ENCODE peak calls at places on chromosomes 16 and 17, in ten cellular contexts. B, Z, W, Q, T, A, R, M, D and V are unnamed samples.

GRCh38 chr17:59699786-59700185 is 7.4 kb downstream of the PTRH2 start:
- DNase-seq in B (no peak), Z (no peak), W (no peak), Q (no peak), T (no peak), A (no peak), R (no peak), M (no peak), D (no peak), V (no peak)

GRCh38 chr17:48174833-48175232 is 67.3 kb downstream of the SNX11 start:
- DNase-seq in B (no peak), Z (no peak), W (no peak), Q (no peak), T (no peak), A (no peak), R (no peak), M (no peak), D (no peak), V (no peak)

GRCh38 chr17:80428363-80428762 is 13.4 kb downstream of the ENDOV start:
- DNase-seq in B (no peak), Z (no peak), W (no peak), Q (no peak), T (no peak), A (no peak), R (no peak), M (no peak), D (peak), V (no peak)

GRCh38 chr16:73951541-73951940 is 345.1 kb upstream of the PSMD7 start:
- DNase-seq in B (no peak), Z (no peak), W (peak), Q (no peak), T (no peak), A (peak), R (peak), M (no peak), D (no peak), V (peak)

GRCh38 chr17:57338257-57338919 is 82.1 kb downstream of the MSI2 start:
- DNase-seq in B (no peak), Z (no peak), W (no peak), Q (no peak), T (no peak), A (no peak), R (no peak), M (no peak), D (no peak), V (no peak)

GRCh38 chr17:19334331-19334730 is 28.2 kb downstream of the B9D1 start:
- DNase-seq in B (no peak), Z (no peak), W (no peak), Q (no peak), T (no peak), A (no peak), R (no peak), M (no peak), D (no peak), V (no peak)

GRCh38 chr17:56313201-56313600 is 159.9 kb downstream of the ANKFN1 start:
- DNase-seq in B (no peak), Z (no peak), W (no peak), Q (no peak), T (no peak), A (no peak), R (no peak), M (no peak), D (no peak), V (no peak)

GRCh38 chr16:51825740-51826139 is 674.7 kb upstream of the SALL1 start:
- DNase-seq in B (peak), Z (no peak), W (no peak), Q (no peak), T (no peak), A (no peak), R (peak), M (no peak), D (no peak), V (no peak)

GRCh38 chr16:1788708-1789100 is 4.8 kb downstream of the IGFALS start:
- DNase-seq in B (no peak), Z (peak), W (no peak), Q (no peak), T (peak), A (no peak), R (no peak), M (no peak), D (no peak), V (no peak)

GRCh38 chr16:77898671-77899211 is 110.4 kb downstream of the VAT1L start:
- DNase-seq in B (no peak), Z (no peak), W (peak), Q (no peak), T (no peak), A (no peak), R (peak), M (no peak), D (no peak), V (no peak)

GRCh38 chr16:14362774-14363371 is 267.2 kb downstream of the PARN start:
- DNase-seq in B (no peak), Z (no peak), W (no peak), Q (no peak), T (no peak), A (no peak), R (no peak), M (no peak), D (no peak), V (no peak)

GRCh38 chr17:73401911-73402310 is 90.1 kb upstream of the CDC42EP4 start:
- DNase-seq in B (no peak), Z (no peak), W (peak), Q (no peak), T (no peak), A (no peak), R (no peak), M (no peak), D (no peak), V (peak)

GRCh38 chr16:28974007-28974436 is 556 bp upstream of the SPNS1 start:
- DNase-seq in B (peak), Z (peak), W (peak), Q (peak), T (no peak), A (peak), R (peak), M (no peak), D (no peak), V (peak)

GRCh38 chr16:56927471-56927870 is 4.5 kb upstream of the HERPUD1 start:
- DNase-seq in B (no peak), Z (no peak), W (no peak), Q (no peak), T (no peak), A (no peak), R (no peak), M (no peak), D (no peak), V (no peak)

GRCh38 chr16:58513874-58514273 is 1.4 kb upstream of the SETD6 start:
- DNase-seq in B (no peak), Z (no peak), W (no peak), Q (no peak), T (no peak), A (no peak), R (no peak), M (no peak), D (no peak), V (no peak)

GRCh38 chr17:20925091-20925490 is 117.7 kb downstream of the USP22 start:
- DNase-seq in B (peak), Z (no peak), W (peak), Q (no peak), T (no peak), A (no peak), R (no peak), M (no peak), D (no peak), V (no peak)

GRCh38 chr16:797120-797420 is 3.5 kb downstream of the GNG13 start:
- DNase-seq in B (no peak), Z (no peak), W (no peak), Q (no peak), T (no peak), A (no peak), R (no peak), M (no peak), D (no peak), V (no peak)

GRCh38 chr17:74303300-74303699 is 22.7 kb upstream of the KIF19 start:
- DNase-seq in B (no peak), Z (no peak), W (no peak), Q (no peak), T (no peak), A (no peak), R (no peak), M (no peak), D (no peak), V (no peak)

GRCh38 chr17:27207073-27207511 is 86.8 kb upstream of the WSB1 start:
- DNase-seq in B (peak), Z (no peak), W (peak), Q (no peak), T (no peak), A (no peak), R (peak), M (no peak), D (no peak), V (no peak)

GRCh38 chr17:74360993-74361612 is 565 bp downstream of the BTBD17 start:
- DNase-seq in B (no peak), Z (no peak), W (no peak), Q (no peak), T (no peak), A (no peak), R (no peak), M (no peak), D (no peak), V (no peak)

DNA sequence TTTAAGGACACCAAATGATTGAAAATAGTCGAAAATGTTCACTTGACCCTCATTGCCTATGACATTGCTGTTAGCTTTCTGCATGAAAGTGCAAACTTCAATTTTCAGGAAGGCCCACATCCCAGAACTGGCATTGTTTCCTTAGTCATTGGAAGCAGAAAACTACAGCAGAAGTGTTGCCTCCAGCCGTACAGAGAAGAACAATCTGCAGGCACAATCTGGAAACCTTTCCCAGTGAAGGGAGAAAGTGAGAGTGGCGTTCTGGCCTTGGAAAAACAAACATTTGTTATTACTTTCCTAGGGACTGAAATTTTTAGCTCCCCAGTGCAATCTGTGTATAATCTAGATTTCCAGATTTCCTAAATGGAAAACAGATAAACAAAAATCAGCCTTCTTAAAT is 529.5 kb upstream of the RBFOX1 start:
- DNase-seq in B (no peak), Z (no peak), W (no peak), Q (no peak), T (no peak), A (no peak), R (no peak), M (no peak), D (no peak), V (no peak)
- TF ChIP-seq CTCF in B (no peak), Z (no peak), W (no peak), Q (no peak), T (no peak), A (no peak), R (no peak), M (no peak), D (no peak), V (no peak)

GRCh38 chr17:75733471-75733870 is 12.2 kb downstream of the ITGB4 start:
- DNase-seq in B (no peak), Z (no peak), W (no peak), Q (no peak), T (no peak), A (no peak), R (no peak), M (no peak), D (no peak), V (no peak)

GRCh38 chr17:75738218-75738802 is 17.1 kb downstream of the ITGB4 start:
- DNase-seq in B (no peak), Z (no peak), W (peak), Q (no peak), T (no peak), A (no peak), R (no peak), M (no peak), D (no peak), V (no peak)

GRCh38 chr17:75734674-75735294 is 13.5 kb downstream of the ITGB4 start:
- DNase-seq in B (no peak), Z (no peak), W (no peak), Q (no peak), T (no peak), A (no peak), R (no peak), M (no peak), D (peak), V (no peak)

GRCh38 chr17:75737133-75737962 is 16.1 kb downstream of the ITGB4 start:
- DNase-seq in B (no peak), Z (no peak), W (no peak), Q (no peak), T (no peak), A (no peak), R (no peak), M (no peak), D (no peak), V (no peak)

GRCh38 chr17:75736173-75736835 is 15.0 kb downstream of the ITGB4 start:
- DNase-seq in B (no peak), Z (no peak), W (no peak), Q (no peak), T (no peak), A (no peak), R (no peak), M (no peak), D (no peak), V (no peak)
- TF ChIP-seq CTCF in B (no peak), Z (no peak), W (no peak), Q (no peak), T (no peak), A (no peak), R (no peak), M (no peak), D (no peak), V (no peak)

GRCh38 chr17:29253037-29253436 is 6.4 kb downstream of the CRYBA1 start:
- DNase-seq in B (no peak), Z (no peak), W (no peak), Q (no peak), T (no peak), A (no peak), R (no peak), M (no peak), D (no peak), V (no peak)

GRCh38 chr17:29251184-29251583 is 4.5 kb downstream of the CRYBA1 start:
- DNase-seq in B (no peak), Z (no peak), W (no peak), Q (no peak), T (no peak), A (no peak), R (no peak), M (no peak), D (no peak), V (no peak)

GRCh38 chr17:29250666-29251065 is 4.0 kb downstream of the CRYBA1 start:
- DNase-seq in B (no peak), Z (no peak), W (no peak), Q (no peak), T (no peak), A (no peak), R (peak), M (no peak), D (no peak), V (no peak)

GRCh38 chr17:29248845-29249244 is 2.2 kb downstream of the CRYBA1 start:
- DNase-seq in B (no peak), Z (no peak), W (no peak), Q (no peak), T (no peak), A (no peak), R (no peak), M (no peak), D (no peak), V (no peak)

DNA sequence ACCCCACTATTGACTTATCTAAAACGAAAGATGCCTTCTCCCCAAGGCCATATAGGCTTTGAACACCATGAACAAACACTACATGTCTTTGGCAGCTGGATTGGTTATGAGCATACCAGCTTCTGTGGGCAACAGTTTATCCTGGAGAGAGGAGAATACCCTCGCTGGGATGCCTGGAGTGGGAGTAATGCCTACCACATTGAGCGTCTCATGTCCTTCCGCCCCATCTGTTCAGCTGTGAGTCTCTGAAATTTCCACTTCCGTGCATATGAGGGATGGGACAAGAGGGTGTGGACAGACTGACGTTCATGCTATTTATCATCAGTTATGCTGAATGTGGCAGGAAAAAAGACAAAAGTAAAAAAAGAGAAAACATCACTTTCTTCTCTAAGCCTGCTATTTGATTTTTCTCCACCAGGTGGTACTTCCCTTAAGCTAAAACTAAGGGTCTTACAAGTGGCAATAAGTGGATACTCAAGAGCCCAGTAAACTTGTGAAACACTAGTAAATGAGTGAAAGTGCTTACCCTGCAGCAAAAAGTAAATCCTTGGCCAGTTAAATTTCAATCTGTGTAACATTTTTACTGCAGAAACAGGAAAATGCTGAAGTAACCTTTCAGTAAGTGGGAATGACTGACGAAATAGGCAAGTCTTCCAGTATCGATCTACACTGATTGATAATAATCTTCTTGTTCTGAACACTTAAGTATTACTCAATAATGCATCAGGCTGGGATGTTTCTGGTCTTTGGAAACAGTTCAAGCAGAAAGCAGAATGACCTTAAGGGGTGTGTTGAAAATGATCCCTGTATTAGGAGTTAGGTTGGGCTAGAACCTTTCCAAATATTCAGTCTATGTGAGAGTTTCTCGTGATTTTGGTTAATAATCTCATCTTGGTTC is 5.6 kb downstream of the CRYBA1 start:
- DNase-seq in B (no peak), Z (no peak), W (peak), Q (no peak), T (no peak), A (no peak), R (no peak), M (no peak), D (no peak), V (no peak)
- TF ChIP-seq CTCF in B (no peak), Z (peak), W (peak), Q (peak), T (peak), A (peak), R (peak), M (peak), D (peak), V (peak)

DNA sequence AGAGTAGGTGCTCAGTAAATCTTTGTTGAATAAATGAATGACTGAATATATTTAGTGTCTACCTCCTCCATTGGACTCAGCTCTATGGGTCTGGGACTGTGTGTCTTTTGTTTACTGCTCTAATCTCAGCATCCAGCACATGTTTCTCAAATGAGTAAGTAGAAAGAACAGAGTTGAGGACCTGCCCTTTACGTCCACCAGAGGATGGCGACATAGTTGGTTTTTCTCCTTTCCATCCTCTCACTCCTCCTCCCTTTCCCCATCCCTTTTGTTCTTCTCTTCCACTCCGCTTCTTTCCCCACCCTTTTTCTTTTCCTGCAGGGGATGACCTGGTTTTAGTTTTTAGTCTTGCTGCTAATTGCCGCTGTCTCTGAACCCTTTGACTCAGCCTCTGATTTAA is 12.1 kb upstream of the CHP2 start:
- DNase-seq in B (peak), Z (no peak), W (no peak), Q (no peak), T (no peak), A (no peak), R (no peak), M (no peak), D (no peak), V (no peak)
- TF ChIP-seq CTCF in B (peak), Z (no peak), W (no peak), Q (no peak), T (no peak), A (peak), R (no peak), M (no peak), D (no peak), V (no peak)

DNA sequence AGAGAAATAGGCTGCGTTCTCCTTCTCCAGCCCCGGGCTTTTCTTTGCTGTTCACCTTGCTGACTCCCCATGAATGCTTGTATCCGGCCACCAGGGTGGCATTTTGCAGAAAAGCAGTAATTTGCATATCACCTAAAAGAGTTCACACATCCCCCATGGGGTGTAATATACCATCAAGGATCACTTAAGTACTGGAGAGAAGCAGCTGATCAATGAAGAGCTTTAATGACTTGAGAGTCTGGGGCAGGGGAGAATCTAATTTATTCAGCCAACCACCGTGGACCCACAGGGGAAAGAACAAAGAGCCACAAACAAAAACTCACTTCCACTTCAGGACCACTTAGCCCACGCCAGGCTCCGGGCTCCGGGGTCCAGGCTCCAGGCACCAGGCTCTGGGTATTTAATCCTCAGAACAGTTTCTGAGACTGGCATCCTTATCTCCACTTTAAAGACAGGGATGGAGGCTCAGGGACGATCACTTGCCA is 33.9 kb upstream of the SEC14L1 start:
- DNase-seq in B (no peak), Z (no peak), W (no peak), Q (no peak), T (no peak), A (no peak), R (no peak), M (peak), D (no peak), V (no peak)
- TF ChIP-seq CTCF in B (no peak), Z (no peak), W (no peak), Q (no peak), T (no peak), A (no peak), R (no peak), M (peak), D (peak), V (no peak)

GRCh38 chr16:50069060-50069459 is 3.3 kb downstream of the HEATR3 start:
- DNase-seq in B (no peak), Z (no peak), W (no peak), Q (no peak), T (no peak), A (no peak), R (no peak), M (no peak), D (no peak), V (no peak)

GRCh38 chr16:50066482-50067289 is 916 bp downstream of the HEATR3 start:
- DNase-seq in B (no peak), Z (no peak), W (no peak), Q (no peak), T (no peak), A (no peak), R (no peak), M (no peak), D (no peak), V (no peak)

GRCh38 chr16:50068550-50068949 is 2.8 kb downstream of the HEATR3 start:
- DNase-seq in B (no peak), Z (no peak), W (peak), Q (no peak), T (no peak), A (no peak), R (peak), M (no peak), D (no peak), V (no peak)

GRCh38 chr16:50065624-50066481 is at the start of gene HEATR3:
- DNase-seq in B (peak), Z (peak), W (peak), Q (peak), T (peak), A (peak), R (peak), M (peak), D (peak), V (peak)

DNA sequence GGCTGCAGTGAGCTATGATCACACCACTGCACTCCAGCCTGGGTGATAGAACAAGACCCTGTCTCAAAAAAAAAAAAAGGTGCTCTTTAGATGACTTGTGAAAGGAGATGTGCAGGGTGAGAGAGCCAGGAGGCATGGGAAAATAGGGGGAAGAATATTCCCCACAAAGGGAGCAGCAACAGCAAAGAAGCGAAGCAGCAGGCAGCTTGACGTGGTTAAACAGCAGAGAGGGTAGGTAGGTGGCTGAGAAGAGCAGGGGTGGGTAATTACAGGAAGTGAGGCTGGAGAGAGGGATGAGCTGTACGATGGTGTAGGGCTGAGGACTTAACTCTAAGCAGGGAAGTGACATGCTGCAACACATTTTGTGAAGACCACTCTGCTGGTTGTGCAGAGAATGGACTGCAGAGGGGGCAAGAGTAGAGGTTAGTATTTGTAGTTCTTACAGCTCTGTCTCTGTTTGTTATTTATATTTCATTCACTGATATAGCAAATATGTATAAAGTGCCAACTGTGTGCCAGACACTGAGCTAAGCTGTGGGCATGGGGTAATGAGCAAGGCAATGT is 1.6 kb downstream of the HEATR3 start:
- DNase-seq in B (peak), Z (no peak), W (peak), Q (no peak), T (no peak), A (no peak), R (peak), M (peak), D (no peak), V (no peak)
- TF ChIP-seq CTCF in B (peak), Z (peak), W (peak), Q (no peak), T (no peak), A (peak), R (peak), M (peak), D (peak), V (peak)